ENCODE peak calls at places on chromosome 19, in seven cellular contexts. Y is fibroblast of lung, U is cardiac muscle cell, N is anterior cingulate cortex, B is AG20443, E is IMR-90, I is omental fat pad. D is an unnamed sample.

GRCh38 chr19:6032827-6033226 is 54.9 kb upstream of the RANBP3 start:
- DNase-seq in U (no peak), Y (no peak), I (no peak), E (no peak), B (no peak), N (no peak), D (no peak)

GRCh38 chr19:55258476-55258827 is 365 bp downstream of the PPP6R1 start:
- DNase-seq in E (no peak), B (peak), I (no peak), Y (no peak), U (no peak), N (peak), D (no peak)

GRCh38 chr19:3803114-3803888 is 17.1 kb upstream of the MATK start:
- DNase-seq in E (no peak), U (no peak), N (no peak), Y (no peak), I (no peak), B (no peak), D (no peak)

GRCh38 chr19:10018786-10019185 is 5.5 kb downstream of the RDH8 start:
- DNase-seq in B (no peak), N (no peak), I (no peak), Y (no peak), U (no peak), E (no peak), D (no peak)

GRCh38 chr19:29596885-29597525 is 9.1 kb upstream of the POP4 start:
- DNase-seq in Y (no peak), N (no peak), I (no peak), B (no peak), U (peak), E (peak), D (peak)

GRCh38 chr19:12777217-12778019 is 2.1 kb upstream of the HOOK2 start:
- DNase-seq in I (no peak), Y (peak), N (peak), U (peak), B (peak), E (peak), D (peak)

GRCh38 chr19:23908165-23908564 is 6.5 kb upstream of the ZNF726 start:
- DNase-seq in I (no peak), E (no peak), N (no peak), B (no peak), Y (no peak), U (no peak), D (no peak)

GRCh38 chr19:49132974-49133609 is 13.7 kb downstream of the PPFIA3 start:
- DNase-seq in Y (no peak), N (no peak), E (no peak), U (no peak), B (no peak), I (no peak), D (no peak)

GRCh38 chr19:32652893-32653625 is 21.9 kb downstream of the ANKRD27 start:
- DNase-seq in B (peak), N (peak), Y (peak), U (peak), I (peak), E (peak), D (peak)

GRCh38 chr19:1214862-1215731 is 9.5 kb downstream of the STK11 start:
- DNase-seq in B (no peak), U (no peak), Y (peak), I (no peak), N (peak), E (no peak), D (no peak)

GRCh38 chr19:46785054-46785979 is 3.1 kb downstream of the SLC1A5 start:
- DNase-seq in U (peak), B (no peak), E (peak), N (no peak), Y (no peak), I (no peak), D (peak)

GRCh38 chr19:7506385-7507328 is 9.2 kb upstream of the ZNF358 start:
- DNase-seq in I (no peak), E (peak), Y (peak), B (peak), U (peak), N (no peak), D (peak)